ENCODE peak calls at places on chromosomes 12 and 14, in ten cellular contexts. Z is activated CD8-positive, alpha-beta memory T cell treated with anti-CD3 and anti-CD28 coated beads, Interleukin-2, amount 50 U/mL, for 4 hours; M is cardiac fibroblast; J is neuronal stem cell; K is fibroblast of lung; C is cardiac muscle cell; S is GM10248; A is CD4-positive, alpha-beta memory T cell; T is effector CD4-positive, alpha-beta T cell; B is NCI-H460. N is an unnamed sample.

GRCh38 chr12:113165521-113166450 is 16.3 kb downstream of the CFAP73 start:
- DNase-seq in Z (no peak), M (no peak), J (no peak), K (no peak), C (no peak), S (no peak), A (no peak), T (no peak), B (no peak), N (no peak)

GRCh38 chr12:71009414-71010142 is 89.0 kb upstream of the PTPRR start:
- DNase-seq in Z (no peak), M (no peak), J (no peak), K (no peak), C (no peak), S (no peak), A (no peak), T (no peak), B (no peak), N (no peak)

GRCh38 chr14:55249423-55249822 is 21.8 kb upstream of the FBXO34 start:
- DNase-seq in Z (no peak), M (peak; percentile 62), J (no peak), K (peak; percentile 28), C (no peak), S (no peak), A (no peak), T (no peak), B (no peak), N (no peak)

GRCh38 chr14:24351517-24351916 is 11.7 kb upstream of the RIPK3 start:
- DNase-seq in Z (no peak), M (peak; percentile 48), J (no peak), K (no peak), C (no peak), S (no peak), A (no peak), T (no peak), B (no peak), N (peak; percentile 28)

GRCh38 chr14:51394804-51395203 is 154.8 kb downstream of the TMX1 start:
- DNase-seq in Z (no peak), M (peak; percentile 38), J (no peak), K (no peak), C (no peak), S (no peak), A (no peak), T (no peak), B (no peak), N (no peak)

GRCh38 chr12:120353136-120353535 is 15.8 kb downstream of the MSI1 start:
- DNase-seq in Z (no peak), M (no peak), J (no peak), K (no peak), C (no peak), S (no peak), A (no peak), T (no peak), B (no peak), N (no peak)

GRCh38 chr14:61889914-61890351 is 127.7 kb downstream of the SNAPC1 start:
- DNase-seq in Z (no peak), M (no peak), J (no peak), K (no peak), C (no peak), S (peak; percentile 72), A (peak; percentile 39), T (no peak), B (no peak), N (peak; percentile 30)

GRCh38 chr12:122018457-122018856 is 3.2 kb upstream of the BCL7A start:
- DNase-seq in Z (no peak), M (no peak), J (no peak), K (no peak), C (no peak), S (no peak), A (no peak), T (no peak), B (no peak), N (no peak)

GRCh38 chr12:1523046-1523445 is 71.3 kb downstream of the FBXL14 start:
- DNase-seq in Z (no peak), M (no peak), J (no peak), K (no peak), C (no peak), S (no peak), A (no peak), T (no peak), B (no peak), N (peak; percentile 59)

GRCh38 chr12:52356762-52357580 is 10.3 kb downstream of the KRT85 start:
- DNase-seq in Z (no peak), M (no peak), J (no peak), K (no peak), C (no peak), S (no peak), A (no peak), T (no peak), B (no peak), N (no peak)

GRCh38 chr12:663293-663871 is at the start of gene NINJ2:
- DNase-seq in Z (no peak), M (no peak), J (no peak), K (no peak), C (no peak), S (no peak), A (no peak), T (no peak), B (no peak), N (no peak)

GRCh38 chr12:57735198-57735855 is 3.2 kb downstream of the AGAP2 start:
- DNase-seq in Z (no peak), M (no peak), J (no peak), K (no peak), C (no peak), S (no peak), A (no peak), T (no peak), B (no peak), N (peak; percentile 50)

GRCh38 chr12:59615392-59616165 is 19.8 kb downstream of the SLC16A7 start:
- DNase-seq in Z (no peak), M (no peak), J (no peak), K (no peak), C (peak; percentile 42), S (no peak), A (no peak), T (no peak), B (no peak), N (no peak)

GRCh38 chr14:23430733-23431105 is 4.7 kb downstream of the MYH7 start:
- DNase-seq in Z (no peak), M (peak; percentile 12), J (peak; percentile 45), K (peak; percentile 11), C (no peak), S (no peak), A (no peak), T (no peak), B (no peak), N (no peak)

GRCh38 chr14:36207500-36207899 is 31.0 kb upstream of the PTCSC3 start:
- DNase-seq in Z (no peak), M (peak; percentile 3), J (no peak), K (no peak), C (peak; percentile 5), S (no peak), A (no peak), T (no peak), B (peak; percentile 15), N (peak; percentile 41)

GRCh38 chr12:27868165-27868564 is 88.1 kb upstream of the MANSC4 start:
- DNase-seq in Z (no peak), M (peak; percentile 78), J (no peak), K (peak; percentile 94), C (no peak), S (no peak), A (no peak), T (no peak), B (no peak), N (no peak)

GRCh38 chr12:110590806-110591326 is 7.7 kb upstream of the PPTC7 start:
- DNase-seq in Z (no peak), M (peak; percentile 56), J (no peak), K (no peak), C (no peak), S (peak; percentile 72), A (peak; percentile 64), T (no peak), B (no peak), N (no peak)